ENCODE peak calls at places on chromosomes 4 and X, in nine cellular contexts. W, L, K, E, H, Q, Y, N and O are unnamed samples.

GRCh38 chrX:41737065-41737464 is 13.1 kb downstream of the GPR82 start:
- DNase-seq in W (no peak), N (no peak), K (no peak), Y (peak; percentile 7), Q (no peak), L (no peak), H (no peak), E (no peak), O (no peak)

GRCh38 chr4:29711226-29711625 is 1008.9 kb upstream of the PCDH7 start:
- DNase-seq in L (no peak), H (no peak), Y (no peak), N (no peak), Q (peak; percentile 66), W (no peak), K (no peak), E (no peak), O (no peak)

GRCh38 chrX:40132751-40133150 is 35.0 kb upstream of the BCOR start:
- DNase-seq in W (no peak), E (no peak), Y (no peak), N (no peak), L (peak; percentile 82), H (no peak), K (no peak), Q (peak; percentile 80), O (no peak)

GRCh38 chr4:139655116-139655515 is 10.5 kb upstream of the MGST2 start:
- DNase-seq in L (no peak), K (peak; percentile 59), Y (no peak), W (no peak), H (no peak), E (no peak), Q (peak; percentile 36), N (no peak), O (no peak)

GRCh38 chr4:38902695-38903094 is 35.1 kb downstream of the FAM114A1 start:
- DNase-seq in W (no peak), K (peak; percentile 54), Y (peak; percentile 42), H (no peak), L (no peak), N (no peak), E (peak; percentile 13), Q (no peak), O (no peak)

GRCh38 chrX:11543249-11543648 is 122.5 kb downstream of the ARHGAP6 start:
- DNase-seq in Y (no peak), E (no peak), N (no peak), Q (no peak), K (no peak), W (no peak), H (no peak), L (no peak), O (no peak)

GRCh38 chrX:131723646-131724045 is 179.8 kb downstream of the OR13H1 start:
- DNase-seq in Y (no peak), K (no peak), L (no peak), E (no peak), W (no peak), N (no peak), Q (no peak), H (no peak), O (no peak)

GRCh38 chrX:113400193-113400704 is 559.6 kb upstream of the AMOT start:
- DNase-seq in H (no peak), E (no peak), Y (no peak), L (no peak), Q (peak; percentile 13), K (peak; percentile 72), W (no peak), N (no peak), O (peak; percentile 30)

GRCh38 chr4:79298027-79298426 is 27.8 kb downstream of the NAA11 start:
- DNase-seq in W (no peak), Y (no peak), H (no peak), K (no peak), N (no peak), E (no peak), L (no peak), Q (no peak), O (no peak)

GRCh38 chr4:6542951-6543350 is 32.0 kb upstream of the MAN2B2 start:
- DNase-seq in L (no peak), N (no peak), K (no peak), E (no peak), H (no peak), Y (no peak), W (no peak), Q (no peak), O (no peak)

GRCh38 chr4:87530868-87531267 is 1.7 kb upstream of the SPARCL1 start:
- DNase-seq in W (no peak), Q (peak; percentile 11), L (peak; percentile 89), N (no peak), Y (no peak), E (no peak), K (peak; percentile 20), H (no peak), O (no peak)